ENCODE peak calls at places on chromosomes 16 and 17, in seven cellular contexts. H, P, M, C, X, Z and E are unnamed samples.

GRCh38 chr17:83105512-83105911 is 26.1 kb downstream of the METRNL start:
- DNase-seq in P (no peak), H (no peak), M (no peak), X (no peak), Z (no peak), C (no peak), E (no peak)

GRCh38 chr16:97822-98221 is 19.8 kb downstream of the MPG start:
- DNase-seq in P (peak; percentile 49), H (no peak), Z (no peak), X (no peak), C (peak; percentile 65), M (no peak), E (peak; percentile 27)

GRCh38 chr16:68800257-68800875 is 43.0 kb upstream of the TANGO6 start:
- DNase-seq in M (peak; percentile 23), P (peak; percentile 84), H (peak; percentile 59), C (peak; percentile 84), Z (peak; percentile 47), X (peak; percentile 16), E (peak; percentile 83)

GRCh38 chr16:74522160-74522559 is 84.8 kb downstream of the GLG1 start:
- DNase-seq in X (no peak), P (no peak), Z (no peak), M (no peak), H (no peak), C (peak; percentile 6), E (no peak)

GRCh38 chr16:50585331-50585776 is 37.2 kb downstream of the NKD1 start:
- DNase-seq in P (no peak), C (no peak), X (no peak), Z (no peak), H (peak; percentile 52), M (no peak), E (no peak)

GRCh38 chr16:86951831-86952598 is 365.2 kb downstream of the C16orf95 start:
- DNase-seq in Z (no peak), X (no peak), M (no peak), C (peak; percentile 98), H (no peak), P (peak; percentile 96), E (no peak)

GRCh38 chr17:79809530-79810137 is 12.8 kb upstream of the CBX8 start:
- DNase-seq in C (no peak), Z (no peak), H (no peak), M (no peak), P (no peak), X (no peak), E (no peak)

GRCh38 chr16:84616515-84616914 is 1.4 kb downstream of the COTL1 start:
- DNase-seq in X (no peak), M (no peak), P (peak; percentile 52), Z (no peak), C (peak; percentile 41), H (no peak), E (no peak)

GRCh38 chr16:86035906-86036305 is 136.9 kb downstream of the IRF8 start:
- DNase-seq in M (no peak), Z (no peak), H (peak; percentile 29), X (no peak), P (no peak), C (no peak), E (no peak)

GRCh38 chr16:733382-734207 is 6.7 kb downstream of the HAGHL start:
- DNase-seq in Z (peak; percentile 69), C (no peak), X (no peak), M (no peak), H (no peak), P (peak; percentile 38), E (peak; percentile 2)

GRCh38 chr16:29686740-29687327 is 7.9 kb downstream of the QPRT start:
- DNase-seq in H (no peak), Z (no peak), M (no peak), X (no peak), C (no peak), P (no peak), E (peak; percentile 19)

GRCh38 chr16:12336158-12336557 is 359.6 kb downstream of the SNX29 start:
- DNase-seq in H (no peak), M (no peak), Z (no peak), C (no peak), X (no peak), P (no peak), E (no peak)

GRCh38 chr17:78873519-78874340 is 29.3 kb downstream of the CEP295NL start:
- DNase-seq in M (no peak), P (peak; percentile 46), Z (no peak), C (peak; percentile 54), H (no peak), X (no peak), E (no peak)

GRCh38 chr17:44269118-44269794 is 1.3 kb upstream of the SLC4A1 start:
- DNase-seq in Z (no peak), C (no peak), H (no peak), M (no peak), P (no peak), X (no peak), E (no peak)